ENCODE peak calls at places on chromosomes 4 and X, in four cellular contexts. K is left ventricle myocardium inferior, P is NT2/D1, U is cardiac muscle cell. S is an unnamed sample.

GRCh38 chrX:96929036-96929435 is 45.3 kb downstream of the RPA4 start:
- DNase-seq in P (no peak), K (no peak), U (no peak), S (no peak)

GRCh38 chrX:101062171-101062570 is 10.3 kb upstream of the TRMT2B start:
- DNase-seq in U (no peak), K (no peak), P (no peak), S (no peak)

GRCh38 chrX:29662759-29663503 is 552.4 kb upstream of the MAGEB2 start:
- DNase-seq in U (peak; percentile 78), P (peak; percentile 13), K (no peak), S (peak; percentile 4)

GRCh38 chr4:40587826-40588225 is 41.8 kb downstream of the RBM47 start:
- DNase-seq in P (no peak), U (peak; percentile 75), K (no peak), S (no peak)

GRCh38 chr4:156173481-156173880 is 219.8 kb upstream of the CTSO start:
- DNase-seq in P (no peak), U (no peak), K (no peak), S (no peak)

GRCh38 chr4:184201179-184201578 is 16.5 kb downstream of the ENPP6 start:
- DNase-seq in K (no peak), U (no peak), P (no peak), S (no peak)

GRCh38 chrX:14801136-14801535 is 71.7 kb downstream of the FANCB start:
- DNase-seq in P (peak; percentile 15), K (no peak), U (no peak), S (no peak)

GRCh38 chr4:101171747-101172146 is 175.6 kb downstream of the PPP3CA start:
- DNase-seq in K (no peak), U (no peak), P (no peak), S (no peak)

GRCh38 chrX:97685753-97686152 is 802.0 kb downstream of the RPA4 start:
- DNase-seq in U (peak; percentile 59), K (no peak), P (no peak), S (peak; percentile 19)

GRCh38 chrX:139544591-139544990 is 14.1 kb downstream of the F9 start:
- DNase-seq in P (no peak), K (no peak), U (no peak), S (no peak)

GRCh38 chr4:60865238-60865637 is 334.9 kb upstream of the ADGRL3 start:
- DNase-seq in K (no peak), P (no peak), U (peak; percentile 29), S (peak; percentile 11)

GRCh38 chr4:143207555-143207954 is 22.8 kb downstream of the USP38 start:
- DNase-seq in P (no peak), U (peak; percentile 45), K (no peak), S (peak; percentile 28)

GRCh38 chr4:61202638-61203495 is 2.7 kb downstream of the ADGRL3 start:
- DNase-seq in U (peak; percentile 16), P (no peak), K (peak; percentile 13), S (no peak)

GRCh38 chrX:69505772-69506616 is 1.9 kb downstream of the NALF2 start:
- DNase-seq in K (no peak), U (no peak), P (no peak), S (no peak)

GRCh38 chrX:258291-259040 is 22.7 kb upstream of the PLCXD1 start:
- DNase-seq in P (no peak), K (no peak), U (no peak), S (no peak)

GRCh38 chrX:5646818-5647217 is 581.8 kb downstream of the NLGN4X start:
- DNase-seq in P (no peak), U (no peak), K (no peak), S (no peak)

DNA sequence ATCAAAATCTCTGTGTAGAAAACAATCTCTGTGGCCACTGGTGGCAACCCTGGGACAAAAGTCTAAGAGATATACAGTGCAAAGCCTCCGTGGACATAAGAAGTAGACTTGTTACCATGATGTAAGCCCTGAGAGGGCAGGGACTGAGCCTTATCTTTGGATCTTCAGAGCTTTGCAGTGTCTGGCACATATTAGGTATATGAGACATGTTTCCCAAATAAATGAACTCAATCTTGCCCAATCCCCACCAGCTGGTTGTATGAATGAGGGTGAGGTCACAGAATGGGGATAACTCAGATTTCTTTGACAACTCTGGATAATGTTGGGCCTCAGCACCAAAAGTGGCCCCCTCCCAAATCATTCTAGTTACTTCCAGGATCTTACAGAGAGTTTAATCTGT is 511.4 kb upstream of the DIPK2B start:
- DNase-seq in P (no peak), K (no peak), U (peak; percentile 14), S (no peak)
- H3K4me1 ChIP-seq in P (no peaks in the 10 kb centered on the region), K (no peaks in the 10 kb centered on the region), U (no peaks in the 10 kb centered on the region), S (no peaks in the 10 kb centered on the region)

DNA sequence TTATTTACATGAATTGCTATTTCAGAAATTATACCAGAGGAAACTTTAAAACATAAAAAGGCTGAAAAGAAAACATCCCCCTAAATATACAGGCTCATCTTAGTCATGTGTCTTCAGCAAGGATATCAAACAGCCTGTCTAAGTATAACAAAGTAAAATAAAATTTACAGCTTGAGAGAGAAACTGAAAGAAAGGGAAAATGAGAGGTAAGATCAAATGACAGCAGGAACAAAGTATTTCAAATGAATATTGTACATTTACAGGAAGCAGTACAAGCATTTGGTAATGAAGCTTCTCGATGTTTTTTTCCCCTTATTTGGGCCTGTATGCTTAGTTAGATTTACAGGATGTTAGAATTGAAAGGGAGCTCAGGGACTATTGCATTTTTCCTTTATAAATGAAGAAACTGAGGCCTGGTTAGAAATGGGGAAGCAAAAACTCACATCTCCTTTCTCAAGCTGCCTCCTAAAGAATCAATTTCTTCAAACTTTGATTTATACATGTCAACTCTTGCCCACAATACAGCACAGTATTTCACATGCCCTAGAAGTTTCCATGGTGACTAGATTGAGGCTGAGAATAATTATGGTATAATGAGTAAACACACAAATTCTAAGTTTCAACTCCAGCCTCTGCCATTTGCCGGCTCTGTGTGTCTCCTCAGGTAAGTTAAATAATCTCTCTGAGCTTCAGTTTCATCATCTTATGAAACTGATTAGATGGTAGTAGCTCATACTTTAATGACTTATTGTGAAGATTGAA is 29.3 kb downstream of the DAPP1 start:
- DNase-seq in K (no peak), U (no peak), P (no peak), S (no peak)
- H3K4me1 ChIP-seq in K (no peaks in the 10 kb centered on the region), U (peaks cover 20% of the 10 kb centered on the region), P (no peaks in the 10 kb centered on the region), S (no peaks in the 10 kb centered on the region)

GRCh38 chr4:76589402-76589801 is 154.4 kb downstream of the SHROOM3 start:
- DNase-seq in U (peak; percentile 58), K (no peak), P (no peak), S (peak; percentile 85)

GRCh38 chr4:76591992-76592391 is 157.0 kb downstream of the SHROOM3 start:
- DNase-seq in K (no peak), P (no peak), U (no peak), S (no peak)

GRCh38 chr4:76590847-76591281 is 155.8 kb downstream of the SHROOM3 start:
- DNase-seq in U (peak; percentile 27), K (no peak), P (no peak), S (no peak)

GRCh38 chr4:76588268-76588667 is 153.2 kb downstream of the SHROOM3 start:
- DNase-seq in U (no peak), P (no peak), K (no peak), S (no peak)

GRCh38 chr4:76589872-76590846 is 155.1 kb downstream of the SHROOM3 start:
- DNase-seq in U (peak; percentile 96), P (peak; percentile 80), K (peak; percentile 43), S (peak; percentile 93)
- H3K4me1 ChIP-seq in U (peaks cover 40% of the 10 kb centered on the region), P (no peaks in the 10 kb centered on the region), K (peaks cover 50% of the 10 kb centered on the region), S (peaks cover 69% of the 10 kb centered on the region)

GRCh38 chr4:108070775-108071174 is 81.1 kb downstream of the HADH start:
- DNase-seq in P (no peak), K (no peak), U (no peak), S (no peak)
- H3K4me1 ChIP-seq in P (no peaks in the 10 kb centered on the region), K (no peaks in the 10 kb centered on the region), U (no peaks in the 10 kb centered on the region), S (no peaks in the 10 kb centered on the region)

DNA sequence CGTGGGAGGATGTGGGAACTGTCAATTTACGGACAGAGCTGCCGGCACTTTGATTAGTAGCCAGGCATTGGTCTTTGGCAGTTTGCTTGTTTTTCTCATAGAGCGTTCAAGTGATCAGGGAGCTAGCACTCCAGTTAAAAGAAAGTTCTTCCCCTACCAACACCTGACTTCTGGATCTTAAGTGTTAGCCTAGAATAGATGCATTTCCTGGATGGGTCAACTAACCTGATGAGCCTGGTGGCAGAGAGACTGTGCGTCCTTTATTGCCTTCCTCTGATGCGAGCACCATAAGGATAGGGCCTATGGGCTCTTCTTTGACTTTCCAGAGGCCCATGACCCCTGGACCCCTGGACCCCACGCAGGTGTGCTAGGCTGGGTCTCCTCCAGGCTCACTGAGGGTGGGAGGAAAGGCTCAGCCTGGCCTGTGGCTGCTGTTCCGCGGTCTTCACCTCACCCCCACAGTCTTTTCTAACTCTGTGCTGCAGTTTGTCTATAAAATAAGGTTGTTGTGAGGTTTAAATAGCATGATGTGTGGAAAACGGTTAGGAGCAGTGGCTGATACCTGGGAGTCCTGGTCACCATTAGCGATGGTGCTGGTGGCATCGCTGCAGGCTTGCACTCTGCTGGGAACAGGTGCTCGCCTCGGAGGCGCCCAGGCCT is 6.8 kb downstream of the RGS12 start:
- DNase-seq in P (no peak), U (no peak), K (no peak), S (no peak)
- H3K4me1 ChIP-seq in P (peaks cover 15% of the 10 kb centered on the region), U (peaks cover 52% of the 10 kb centered on the region), K (peaks cover 52% of the 10 kb centered on the region), S (no peaks in the 10 kb centered on the region)

DNA sequence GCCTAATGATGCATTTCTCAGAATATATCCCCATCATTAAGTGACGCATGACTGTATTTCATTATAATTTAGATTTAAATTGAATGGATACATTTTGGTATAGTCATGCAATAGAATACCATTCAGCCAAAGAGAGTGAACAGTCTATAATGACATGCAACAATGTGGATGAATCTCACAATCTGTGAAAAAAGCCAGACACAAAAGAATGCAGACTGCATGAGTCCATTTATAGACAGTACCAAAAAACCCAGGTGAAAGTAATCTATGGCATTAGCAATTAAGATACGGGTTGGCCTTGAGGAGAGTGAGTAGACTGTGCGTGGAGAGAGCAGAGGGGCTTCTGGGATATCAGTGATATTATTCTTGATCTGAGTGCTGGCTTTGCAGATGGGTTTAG is 239.7 kb upstream of the PGRMC2 start:
- DNase-seq in U (no peak), P (no peak), K (no peak), S (no peak)
- H3K4me1 ChIP-seq in U (peaks cover 7% of the 10 kb centered on the region), P (no peaks in the 10 kb centered on the region), K (peaks cover 50% of the 10 kb centered on the region), S (peaks cover 49% of the 10 kb centered on the region)

DNA sequence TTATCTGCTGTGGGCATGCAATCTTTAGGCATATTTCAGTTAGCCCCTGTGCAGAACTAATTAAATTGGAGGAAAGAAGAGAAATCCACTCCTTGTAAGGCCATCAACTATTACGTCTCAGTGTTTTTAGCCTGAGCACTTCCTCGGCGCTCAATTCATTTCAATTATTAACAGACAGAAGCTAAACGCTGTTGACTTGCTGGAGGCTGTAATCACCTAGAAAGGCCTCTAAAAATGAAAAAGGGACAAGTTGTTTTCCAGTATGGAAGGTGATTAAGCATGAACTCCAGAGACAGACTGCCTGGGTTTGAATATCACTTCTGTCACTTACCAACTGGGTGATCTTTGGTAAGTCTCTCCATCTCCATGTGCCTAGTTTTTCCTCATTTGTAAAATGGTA is 59.6 kb downstream of the LEF1 start:
- DNase-seq in P (no peak), U (no peak), K (no peak), S (no peak)
- H3K4me1 ChIP-seq in P (no peaks in the 10 kb centered on the region), U (peaks cover 37% of the 10 kb centered on the region), K (no peaks in the 10 kb centered on the region), S (no peaks in the 10 kb centered on the region)

S was measured in Caco-2.